ENCODE peak calls at places on chromosomes 3 and 15, in five cellular contexts. One of them, this sample, is unnamed.
A peak's percentile ranks its signal among the peaks of the same experiment; 100 is the strongest.

GRCh38 chr15:33454346-33454745 is 143.6 kb downstream of the RYR3 start:
- DNase-seq in glomerular endothelial cell: no peak
- DNase-seq in stimulated activated naive CD8-positive, alpha-beta T cell treated with anti-CD3 and anti-CD28 coated beads, Interleukin-15, amount 100 ng/mL, for 72 hours: no peak
- DNase-seq in Daoy: no peak
- DNase-seq in neural progenitor cell: no peak
- DNase-seq in this sample: no peak

GRCh38 chr15:45134682-45135604 is 5.1 kb downstream of the DUOX1 start:
- DNase-seq in glomerular endothelial cell: no peak
- DNase-seq in stimulated activated naive CD8-positive, alpha-beta T cell treated with anti-CD3 and anti-CD28 coated beads, Interleukin-15, amount 100 ng/mL, for 72 hours: no peak
- DNase-seq in Daoy: peak; percentile 46
- DNase-seq in neural progenitor cell: peak; percentile 65
- DNase-seq in this sample: no peak

GRCh38 chr15:22978691-22979068 is 1.5 kb downstream of the CYFIP1 start:
- DNase-seq in glomerular endothelial cell: no peak
- DNase-seq in stimulated activated naive CD8-positive, alpha-beta T cell treated with anti-CD3 and anti-CD28 coated beads, Interleukin-15, amount 100 ng/mL, for 72 hours: no peak
- DNase-seq in Daoy: no peak
- DNase-seq in neural progenitor cell: peak; percentile 17
- DNase-seq in this sample: no peak

GRCh38 chr15:26690778-26691177 is 82.1 kb downstream of the GABRB3 start:
- DNase-seq in glomerular endothelial cell: no peak
- DNase-seq in stimulated activated naive CD8-positive, alpha-beta T cell treated with anti-CD3 and anti-CD28 coated beads, Interleukin-15, amount 100 ng/mL, for 72 hours: no peak
- DNase-seq in Daoy: no peak
- DNase-seq in neural progenitor cell: peak; percentile 66
- DNase-seq in this sample: no peak

GRCh38 chr15:92954578-92954977 is 54.5 kb downstream of the CHD2 start:
- DNase-seq in glomerular endothelial cell: no peak
- DNase-seq in stimulated activated naive CD8-positive, alpha-beta T cell treated with anti-CD3 and anti-CD28 coated beads, Interleukin-15, amount 100 ng/mL, for 72 hours: no peak
- DNase-seq in Daoy: no peak
- DNase-seq in neural progenitor cell: peak; percentile 30
- DNase-seq in this sample: peak; percentile 9

GRCh38 chr3:169923189-169923588 is 11.8 kb downstream of the SAMD7 start:
- DNase-seq in glomerular endothelial cell: no peak
- DNase-seq in stimulated activated naive CD8-positive, alpha-beta T cell treated with anti-CD3 and anti-CD28 coated beads, Interleukin-15, amount 100 ng/mL, for 72 hours: no peak
- DNase-seq in Daoy: peak; percentile 17
- DNase-seq in neural progenitor cell: no peak
- DNase-seq in this sample: peak; percentile 68

GRCh38 chr3:120129718-120130117 is 35.5 kb upstream of the GSK3B start:
- DNase-seq in glomerular endothelial cell: no peak
- DNase-seq in stimulated activated naive CD8-positive, alpha-beta T cell treated with anti-CD3 and anti-CD28 coated beads, Interleukin-15, amount 100 ng/mL, for 72 hours: no peak
- DNase-seq in Daoy: no peak
- DNase-seq in neural progenitor cell: no peak
- DNase-seq in this sample: no peak

GRCh38 chr15:45314960-45315359 is 62.9 kb downstream of the SLC28A2 start:
- DNase-seq in glomerular endothelial cell: no peak
- DNase-seq in stimulated activated naive CD8-positive, alpha-beta T cell treated with anti-CD3 and anti-CD28 coated beads, Interleukin-15, amount 100 ng/mL, for 72 hours: no peak
- DNase-seq in Daoy: peak; percentile 62
- DNase-seq in neural progenitor cell: peak; percentile 58
- DNase-seq in this sample: no peak

GRCh38 chr3:55571913-55572312 is 84.8 kb upstream of the WNT5A start:
- DNase-seq in glomerular endothelial cell: no peak
- DNase-seq in stimulated activated naive CD8-positive, alpha-beta T cell treated with anti-CD3 and anti-CD28 coated beads, Interleukin-15, amount 100 ng/mL, for 72 hours: no peak
- DNase-seq in Daoy: peak; percentile 58
- DNase-seq in neural progenitor cell: peak; percentile 83
- DNase-seq in this sample: no peak

GRCh38 chr3:157126365-157126764 is 33.6 kb downstream of the CCNL1 start:
- DNase-seq in glomerular endothelial cell: no peak
- DNase-seq in stimulated activated naive CD8-positive, alpha-beta T cell treated with anti-CD3 and anti-CD28 coated beads, Interleukin-15, amount 100 ng/mL, for 72 hours: no peak
- DNase-seq in Daoy: no peak
- DNase-seq in neural progenitor cell: no peak
- DNase-seq in this sample: no peak

GRCh38 chr3:173538410-173538809 is 140.9 kb downstream of the NLGN1 start:
- DNase-seq in glomerular endothelial cell: no peak
- DNase-seq in stimulated activated naive CD8-positive, alpha-beta T cell treated with anti-CD3 and anti-CD28 coated beads, Interleukin-15, amount 100 ng/mL, for 72 hours: no peak
- DNase-seq in Daoy: no peak
- DNase-seq in neural progenitor cell: no peak
- DNase-seq in this sample: no peak

GRCh38 chr15:69422336-69422895 is 8.3 kb downstream of the KIF23 start:
- DNase-seq in glomerular endothelial cell: no peak
- DNase-seq in stimulated activated naive CD8-positive, alpha-beta T cell treated with anti-CD3 and anti-CD28 coated beads, Interleukin-15, amount 100 ng/mL, for 72 hours: no peak
- DNase-seq in Daoy: no peak
- DNase-seq in neural progenitor cell: no peak
- DNase-seq in this sample: no peak

GRCh38 chr3:46086083-46086437 is 58.8 kb upstream of the XCR1 start:
- DNase-seq in glomerular endothelial cell: no peak
- DNase-seq in stimulated activated naive CD8-positive, alpha-beta T cell treated with anti-CD3 and anti-CD28 coated beads, Interleukin-15, amount 100 ng/mL, for 72 hours: no peak
- DNase-seq in Daoy: no peak
- DNase-seq in neural progenitor cell: no peak
- DNase-seq in this sample: no peak

GRCh38 chr3:183172051-183172639 is 9.6 kb upstream of the LAMP3 start:
- DNase-seq in glomerular endothelial cell: no peak
- DNase-seq in stimulated activated naive CD8-positive, alpha-beta T cell treated with anti-CD3 and anti-CD28 coated beads, Interleukin-15, amount 100 ng/mL, for 72 hours: no peak
- DNase-seq in Daoy: no peak
- DNase-seq in neural progenitor cell: no peak
- DNase-seq in this sample: no peak

GRCh38 chr15:69979783-69980182 is 117.9 kb downstream of the TLE3 start:
- DNase-seq in glomerular endothelial cell: no peak
- DNase-seq in stimulated activated naive CD8-positive, alpha-beta T cell treated with anti-CD3 and anti-CD28 coated beads, Interleukin-15, amount 100 ng/mL, for 72 hours: no peak
- DNase-seq in Daoy: no peak
- DNase-seq in neural progenitor cell: no peak
- DNase-seq in this sample: no peak

GRCh38 chr3:194397757-194398312 is 1.2 kb downstream of the GP5 start:
- DNase-seq in glomerular endothelial cell: no peak
- DNase-seq in stimulated activated naive CD8-positive, alpha-beta T cell treated with anti-CD3 and anti-CD28 coated beads, Interleukin-15, amount 100 ng/mL, for 72 hours: peak; percentile 55
- DNase-seq in Daoy: no peak
- DNase-seq in neural progenitor cell: no peak
- DNase-seq in this sample: no peak

GRCh38 chr3:113638910-113639309 is 57.5 kb downstream of the USF3 start:
- DNase-seq in glomerular endothelial cell: no peak
- DNase-seq in stimulated activated naive CD8-positive, alpha-beta T cell treated with anti-CD3 and anti-CD28 coated beads, Interleukin-15, amount 100 ng/mL, for 72 hours: no peak
- DNase-seq in Daoy: no peak
- DNase-seq in neural progenitor cell: no peak
- DNase-seq in this sample: peak; percentile 6

GRCh38 chr15:38192496-38192895 is 60.1 kb upstream of the SPRED1 start:
- DNase-seq in glomerular endothelial cell: no peak
- DNase-seq in stimulated activated naive CD8-positive, alpha-beta T cell treated with anti-CD3 and anti-CD28 coated beads, Interleukin-15, amount 100 ng/mL, for 72 hours: no peak
- DNase-seq in Daoy: no peak
- DNase-seq in neural progenitor cell: no peak
- DNase-seq in this sample: no peak

GRCh38 chr3:8110966-8111798 is 390.4 kb upstream of the LMCD1 start:
- DNase-seq in glomerular endothelial cell: peak; percentile 72
- DNase-seq in stimulated activated naive CD8-positive, alpha-beta T cell treated with anti-CD3 and anti-CD28 coated beads, Interleukin-15, amount 100 ng/mL, for 72 hours: peak; percentile 68
- DNase-seq in Daoy: no peak
- DNase-seq in neural progenitor cell: peak; percentile 77
- DNase-seq in this sample: peak; percentile 56

GRCh38 chr3:3665961-3666640 is 133.1 kb upstream of the LRRN1 start:
- DNase-seq in glomerular endothelial cell: no peak
- DNase-seq in stimulated activated naive CD8-positive, alpha-beta T cell treated with anti-CD3 and anti-CD28 coated beads, Interleukin-15, amount 100 ng/mL, for 72 hours: no peak
- DNase-seq in Daoy: no peak
- DNase-seq in neural progenitor cell: no peak
- DNase-seq in this sample: no peak

GRCh38 chr3:158808697-158809096 is 6.8 kb downstream of the MFSD1 start:
- DNase-seq in glomerular endothelial cell: no peak
- DNase-seq in stimulated activated naive CD8-positive, alpha-beta T cell treated with anti-CD3 and anti-CD28 coated beads, Interleukin-15, amount 100 ng/mL, for 72 hours: no peak
- DNase-seq in Daoy: peak; percentile 89
- DNase-seq in neural progenitor cell: no peak
- DNase-seq in this sample: no peak

GRCh38 chr15:48191574-48192225 is at the start of gene CTXN2:
- DNase-seq in glomerular endothelial cell: no peak
- DNase-seq in stimulated activated naive CD8-positive, alpha-beta T cell treated with anti-CD3 and anti-CD28 coated beads, Interleukin-15, amount 100 ng/mL, for 72 hours: no peak
- DNase-seq in Daoy: peak; percentile 5
- DNase-seq in neural progenitor cell: peak; percentile 60
- DNase-seq in this sample: peak; percentile 19

GRCh38 chr15:73756947-73757513 is 3.9 kb upstream of the INSYN1 start:
- DNase-seq in glomerular endothelial cell: no peak
- DNase-seq in stimulated activated naive CD8-positive, alpha-beta T cell treated with anti-CD3 and anti-CD28 coated beads, Interleukin-15, amount 100 ng/mL, for 72 hours: no peak
- DNase-seq in Daoy: peak; percentile 22
- DNase-seq in neural progenitor cell: no peak
- DNase-seq in this sample: no peak

GRCh38 chr3:183975981-183976662 is 41.6 kb downstream of the ABCC5 start:
- DNase-seq in glomerular endothelial cell: no peak
- DNase-seq in stimulated activated naive CD8-positive, alpha-beta T cell treated with anti-CD3 and anti-CD28 coated beads, Interleukin-15, amount 100 ng/mL, for 72 hours: no peak
- DNase-seq in Daoy: peak; percentile 52
- DNase-seq in neural progenitor cell: no peak
- DNase-seq in this sample: no peak

GRCh38 chr3:136070334-136070733 is 104.8 kb downstream of the PPP2R3A start:
- DNase-seq in glomerular endothelial cell: no peak
- DNase-seq in stimulated activated naive CD8-positive, alpha-beta T cell treated with anti-CD3 and anti-CD28 coated beads, Interleukin-15, amount 100 ng/mL, for 72 hours: no peak
- DNase-seq in Daoy: peak; percentile 79
- DNase-seq in neural progenitor cell: no peak
- DNase-seq in this sample: no peak

GRCh38 chr15:64599716-64600115 is 139.3 kb downstream of the ZNF609 start:
- DNase-seq in glomerular endothelial cell: no peak
- DNase-seq in stimulated activated naive CD8-positive, alpha-beta T cell treated with anti-CD3 and anti-CD28 coated beads, Interleukin-15, amount 100 ng/mL, for 72 hours: no peak
- DNase-seq in Daoy: peak; percentile 10
- DNase-seq in neural progenitor cell: no peak
- DNase-seq in this sample: no peak

GRCh38 chr3:176351408-176351807 is 845.9 kb downstream of the TBL1XR1 start:
- DNase-seq in glomerular endothelial cell: no peak
- DNase-seq in stimulated activated naive CD8-positive, alpha-beta T cell treated with anti-CD3 and anti-CD28 coated beads, Interleukin-15, amount 100 ng/mL, for 72 hours: no peak
- DNase-seq in Daoy: no peak
- DNase-seq in neural progenitor cell: no peak
- DNase-seq in this sample: no peak

GRCh38 chr3:54856271-54856670 is 71.6 kb downstream of the LRTM1 start:
- DNase-seq in glomerular endothelial cell: no peak
- DNase-seq in stimulated activated naive CD8-positive, alpha-beta T cell treated with anti-CD3 and anti-CD28 coated beads, Interleukin-15, amount 100 ng/mL, for 72 hours: no peak
- DNase-seq in Daoy: no peak
- DNase-seq in neural progenitor cell: no peak
- DNase-seq in this sample: no peak

GRCh38 chr3:10758304-10759037 is 57.6 kb upstream of the SLC6A11 start:
- DNase-seq in glomerular endothelial cell: no peak
- DNase-seq in stimulated activated naive CD8-positive, alpha-beta T cell treated with anti-CD3 and anti-CD28 coated beads, Interleukin-15, amount 100 ng/mL, for 72 hours: peak; percentile 47
- DNase-seq in Daoy: peak; percentile 72
- DNase-seq in neural progenitor cell: peak; percentile 83
- DNase-seq in this sample: peak; percentile 70

GRCh38 chr15:73325191-73325980 is 43.4 kb downstream of the HCN4 start:
- DNase-seq in glomerular endothelial cell: no peak
- DNase-seq in stimulated activated naive CD8-positive, alpha-beta T cell treated with anti-CD3 and anti-CD28 coated beads, Interleukin-15, amount 100 ng/mL, for 72 hours: peak; percentile 60
- DNase-seq in Daoy: peak; percentile 56
- DNase-seq in neural progenitor cell: no peak
- DNase-seq in this sample: no peak

GRCh38 chr15:52786436-52787122 is 3.6 kb downstream of the ONECUT1 start:
- DNase-seq in glomerular endothelial cell: no peak
- DNase-seq in stimulated activated naive CD8-positive, alpha-beta T cell treated with anti-CD3 and anti-CD28 coated beads, Interleukin-15, amount 100 ng/mL, for 72 hours: no peak
- DNase-seq in Daoy: no peak
- DNase-seq in neural progenitor cell: peak; percentile 61
- DNase-seq in this sample: no peak

GRCh38 chr15:95698971-95699370 is 631.5 kb upstream of the NR2F2 start:
- DNase-seq in glomerular endothelial cell: no peak
- DNase-seq in stimulated activated naive CD8-positive, alpha-beta T cell treated with anti-CD3 and anti-CD28 coated beads, Interleukin-15, amount 100 ng/mL, for 72 hours: no peak
- DNase-seq in Daoy: no peak
- DNase-seq in neural progenitor cell: no peak
- DNase-seq in this sample: no peak

GRCh38 chr15:60237411-60237810 is 160.4 kb downstream of the ANXA2 start:
- DNase-seq in glomerular endothelial cell: no peak
- DNase-seq in stimulated activated naive CD8-positive, alpha-beta T cell treated with anti-CD3 and anti-CD28 coated beads, Interleukin-15, amount 100 ng/mL, for 72 hours: no peak
- DNase-seq in Daoy: peak; percentile 58
- DNase-seq in neural progenitor cell: no peak
- DNase-seq in this sample: no peak

GRCh38 chr15:70535071-70535954 is 228.0 kb downstream of the UACA start:
- DNase-seq in glomerular endothelial cell: no peak
- DNase-seq in stimulated activated naive CD8-positive, alpha-beta T cell treated with anti-CD3 and anti-CD28 coated beads, Interleukin-15, amount 100 ng/mL, for 72 hours: peak; percentile 67
- DNase-seq in Daoy: no peak
- DNase-seq in neural progenitor cell: no peak
- DNase-seq in this sample: no peak

GRCh38 chr15:69253156-69253555 is 45.6 kb upstream of the PAQR5 start:
- DNase-seq in glomerular endothelial cell: peak; percentile 39
- DNase-seq in stimulated activated naive CD8-positive, alpha-beta T cell treated with anti-CD3 and anti-CD28 coated beads, Interleukin-15, amount 100 ng/mL, for 72 hours: no peak
- DNase-seq in Daoy: peak; percentile 90
- DNase-seq in neural progenitor cell: peak; percentile 8
- DNase-seq in this sample: no peak